ENCODE peak calls at places on chromosomes 6 and 20, in eight cellular contexts. J is GM12892, M is progenitor cell of endocrine pancreas, U is brain microvascular endothelial cell, B is neural crest cell, R is nucleus accumbens, S is endothelial cell, T is mesenchymal stem cell. I is an unnamed sample.

GRCh38 chr6:37684801-37685200 is 12.9 kb downstream of the MDGA1 start:
- DNase-seq in M (no peak), B (no peak), S (no peak), R (no peak), T (no peak), U (no peak), J (no peak), I (no peak)

GRCh38 chr20:37711001-37711400 is 17.2 kb downstream of the CTNNBL1 start:
- DNase-seq in S (peak), M (no peak), U (no peak), T (peak), R (no peak), B (no peak), J (no peak), I (no peak)

GRCh38 chr20:4383966-4384365 is 337.7 kb upstream of the PRND start:
- DNase-seq in J (no peak), R (no peak), M (no peak), T (no peak), B (no peak), S (no peak), U (no peak), I (no peak)

GRCh38 chr6:79167931-79168694 is 66.4 kb downstream of the HMGN3 start:
- DNase-seq in J (no peak), T (peak), B (no peak), M (no peak), U (peak), R (no peak), S (no peak), I (no peak)

GRCh38 chr6:90393232-90393884 is 96.7 kb upstream of the BACH2 start:
- DNase-seq in J (no peak), R (no peak), M (peak), B (peak), T (peak), S (peak), U (peak), I (no peak)

GRCh38 chr20:32366380-32366779 is 8.2 kb downstream of the ASXL1 start:
- DNase-seq in B (no peak), J (no peak), S (no peak), U (no peak), T (no peak), M (no peak), R (no peak), I (no peak)

GRCh38 chr6:13327691-13328075 is 654 bp downstream of the TBC1D7 start:
- DNase-seq in S (no peak), T (no peak), R (no peak), M (no peak), B (no peak), J (no peak), U (no peak), I (no peak)

GRCh38 chr6:79803917-79804316 is 143.4 kb downstream of the ELOVL4 start:
- DNase-seq in B (no peak), T (no peak), R (no peak), M (no peak), J (no peak), U (no peak), S (no peak), I (no peak)

GRCh38 chr6:6654599-6655575 is 66.4 kb downstream of the LY86 start:
- DNase-seq in T (no peak), S (no peak), R (no peak), U (peak), M (no peak), B (no peak), J (no peak), I (no peak)

GRCh38 chr6:21914121-21914973 is 320.8 kb downstream of the SOX4 start:
- DNase-seq in J (no peak), U (peak), R (no peak), S (no peak), B (no peak), M (no peak), T (peak), I (no peak)